ENCODE peak calls at places on chromosomes 5 and 9, in ten cellular contexts. One of them, this sample, is unnamed.

GRCh38 chr9:114428466-114428865 is 40.7 kb upstream of the AKNA start:
- DNase-seq in transverse colon: no peak
- DNase-seq in Panc1: no peak
- DNase-seq in HL-60: no peak
- DNase-seq in upper lobe of left lung: no peak
- DNase-seq in prostate gland: no peak
- DNase-seq in sigmoid colon: peak; percentile 17
- DNase-seq in HepG2: no peak
- DNase-seq in suprapubic skin: no peak
- DNase-seq in GM23338: no peak
- DNase-seq in this sample: no peak

GRCh38 chr9:131834721-131835120 is 94.8 kb upstream of the RAPGEF1 start:
- DNase-seq in transverse colon: no peak
- DNase-seq in Panc1: no peak
- DNase-seq in HL-60: no peak
- DNase-seq in upper lobe of left lung: no peak
- DNase-seq in prostate gland: no peak
- DNase-seq in sigmoid colon: no peak
- DNase-seq in HepG2: no peak
- DNase-seq in suprapubic skin: no peak
- DNase-seq in GM23338: no peak
- DNase-seq in this sample: no peak

GRCh38 chr5:73451218-73452130 is 2.9 kb upstream of the FOXD1 start:
- DNase-seq in transverse colon: peak; percentile 71
- DNase-seq in Panc1: no peak
- DNase-seq in HL-60: no peak
- DNase-seq in upper lobe of left lung: peak; percentile 55
- DNase-seq in prostate gland: peak; percentile 35
- DNase-seq in sigmoid colon: no peak
- DNase-seq in HepG2: no peak
- DNase-seq in suprapubic skin: peak; percentile 72
- DNase-seq in GM23338: peak; percentile 64
- DNase-seq in this sample: no peak

GRCh38 chr5:92911293-92911692 is 669.7 kb downstream of the NR2F1-AS1 start:
- DNase-seq in transverse colon: no peak
- DNase-seq in Panc1: no peak
- DNase-seq in HL-60: no peak
- DNase-seq in upper lobe of left lung: no peak
- DNase-seq in prostate gland: no peak
- DNase-seq in sigmoid colon: no peak
- DNase-seq in HepG2: no peak
- DNase-seq in suprapubic skin: no peak
- DNase-seq in GM23338: peak; percentile 15
- DNase-seq in this sample: no peak

GRCh38 chr5:6365977-6366590 is 12.3 kb downstream of the MED10 start:
- DNase-seq in transverse colon: no peak
- DNase-seq in Panc1: no peak
- DNase-seq in HL-60: no peak
- DNase-seq in upper lobe of left lung: no peak
- DNase-seq in prostate gland: no peak
- DNase-seq in sigmoid colon: no peak
- DNase-seq in HepG2: no peak
- DNase-seq in suprapubic skin: no peak
- DNase-seq in GM23338: no peak
- DNase-seq in this sample: peak; percentile 71

GRCh38 chr9:94859891-94860290 is 133.4 kb downstream of the AOPEP start:
- DNase-seq in transverse colon: no peak
- DNase-seq in Panc1: no peak
- DNase-seq in HL-60: no peak
- DNase-seq in upper lobe of left lung: no peak
- DNase-seq in prostate gland: no peak
- DNase-seq in sigmoid colon: no peak
- DNase-seq in HepG2: no peak
- DNase-seq in suprapubic skin: no peak
- DNase-seq in GM23338: no peak
- DNase-seq in this sample: no peak

GRCh38 chr5:132463808-132464154 is 26.8 kb downstream of the IRF1 start:
- DNase-seq in transverse colon: peak; percentile 30
- DNase-seq in Panc1: no peak
- DNase-seq in HL-60: no peak
- DNase-seq in upper lobe of left lung: no peak
- DNase-seq in prostate gland: no peak
- DNase-seq in sigmoid colon: no peak
- DNase-seq in HepG2: no peak
- DNase-seq in suprapubic skin: no peak
- DNase-seq in GM23338: no peak
- DNase-seq in this sample: no peak

GRCh38 chr9:935348-935965 is 41.0 kb upstream of the DMRT3 start:
- DNase-seq in transverse colon: no peak
- DNase-seq in Panc1: no peak
- DNase-seq in HL-60: no peak
- DNase-seq in upper lobe of left lung: peak; percentile 55
- DNase-seq in prostate gland: no peak
- DNase-seq in sigmoid colon: no peak
- DNase-seq in HepG2: no peak
- DNase-seq in suprapubic skin: no peak
- DNase-seq in GM23338: no peak
- DNase-seq in this sample: no peak

GRCh38 chr5:56264417-56265025 is 31.4 kb upstream of the ANKRD55 start:
- DNase-seq in transverse colon: no peak
- DNase-seq in Panc1: no peak
- DNase-seq in HL-60: no peak
- DNase-seq in upper lobe of left lung: peak; percentile 31
- DNase-seq in prostate gland: peak; percentile 10
- DNase-seq in sigmoid colon: no peak
- DNase-seq in HepG2: peak; percentile 59
- DNase-seq in suprapubic skin: no peak
- DNase-seq in GM23338: peak; percentile 85
- DNase-seq in this sample: no peak

GRCh38 chr5:112776301-112776856 is 38.7 kb downstream of the APC start:
- DNase-seq in transverse colon: no peak
- DNase-seq in Panc1: no peak
- DNase-seq in HL-60: no peak
- DNase-seq in upper lobe of left lung: no peak
- DNase-seq in prostate gland: no peak
- DNase-seq in sigmoid colon: no peak
- DNase-seq in HepG2: no peak
- DNase-seq in suprapubic skin: no peak
- DNase-seq in GM23338: no peak
- DNase-seq in this sample: no peak

GRCh38 chr9:112819635-112820496 is 69.3 kb downstream of the SNX30 start:
- DNase-seq in transverse colon: peak; percentile 22
- DNase-seq in Panc1: peak; percentile 12
- DNase-seq in HL-60: no peak
- DNase-seq in upper lobe of left lung: peak; percentile 48
- DNase-seq in prostate gland: peak; percentile 28
- DNase-seq in sigmoid colon: no peak
- DNase-seq in HepG2: peak; percentile 67
- DNase-seq in suprapubic skin: no peak
- DNase-seq in GM23338: peak; percentile 91
- DNase-seq in this sample: no peak

GRCh38 chr5:179833709-179834070 is 13.0 kb downstream of the SQSTM1 start:
- DNase-seq in transverse colon: no peak
- DNase-seq in Panc1: no peak
- DNase-seq in HL-60: no peak
- DNase-seq in upper lobe of left lung: no peak
- DNase-seq in prostate gland: no peak
- DNase-seq in sigmoid colon: no peak
- DNase-seq in HepG2: no peak
- DNase-seq in suprapubic skin: no peak
- DNase-seq in GM23338: no peak
- DNase-seq in this sample: no peak

GRCh38 chr5:179836225-179837019 is 15.7 kb downstream of the SQSTM1 start:
- DNase-seq in transverse colon: no peak
- DNase-seq in Panc1: no peak
- DNase-seq in HL-60: no peak
- DNase-seq in upper lobe of left lung: no peak
- DNase-seq in prostate gland: no peak
- DNase-seq in sigmoid colon: peak; percentile 77
- DNase-seq in HepG2: no peak
- DNase-seq in suprapubic skin: no peak
- DNase-seq in GM23338: peak; percentile 28
- DNase-seq in this sample: no peak

GRCh38 chr5:179832039-179832745 is 11.5 kb downstream of the SQSTM1 start:
- DNase-seq in transverse colon: no peak
- DNase-seq in Panc1: no peak
- DNase-seq in HL-60: no peak
- DNase-seq in upper lobe of left lung: no peak
- DNase-seq in prostate gland: no peak
- DNase-seq in sigmoid colon: peak; percentile 56
- DNase-seq in HepG2: no peak
- DNase-seq in suprapubic skin: no peak
- DNase-seq in GM23338: no peak
- DNase-seq in this sample: no peak

GRCh38 chr5:179834120-179834519 is 13.4 kb downstream of the SQSTM1 start:
- DNase-seq in transverse colon: no peak
- DNase-seq in Panc1: no peak
- DNase-seq in HL-60: no peak
- DNase-seq in upper lobe of left lung: no peak
- DNase-seq in prostate gland: no peak
- DNase-seq in sigmoid colon: no peak
- DNase-seq in HepG2: no peak
- DNase-seq in suprapubic skin: no peak
- DNase-seq in GM23338: no peak
- DNase-seq in this sample: no peak

GRCh38 chr5:179833056-179833708 is 12.5 kb downstream of the SQSTM1 start:
- DNase-seq in transverse colon: no peak
- DNase-seq in Panc1: no peak
- DNase-seq in HL-60: no peak
- DNase-seq in upper lobe of left lung: no peak
- DNase-seq in prostate gland: no peak
- DNase-seq in sigmoid colon: no peak
- DNase-seq in HepG2: no peak
- DNase-seq in suprapubic skin: no peak
- DNase-seq in GM23338: no peak
- DNase-seq in this sample: no peak
- TF ChIP-seq POLR2AphosphoS5 in transverse colon: no peak
- TF ChIP-seq POLR2AphosphoS5 in Panc1: peak; percentile 48
- TF ChIP-seq POLR2AphosphoS5 in HL-60: no peak
- TF ChIP-seq POLR2AphosphoS5 in upper lobe of left lung: no peak
- TF ChIP-seq POLR2AphosphoS5 in prostate gland: no peak
- TF ChIP-seq POLR2AphosphoS5 in sigmoid colon: no peak
- TF ChIP-seq POLR2AphosphoS5 in HepG2: peak; percentile 24
- TF ChIP-seq POLR2AphosphoS5 in suprapubic skin: no peak
- TF ChIP-seq POLR2AphosphoS5 in GM23338: peak; percentile 22
- TF ChIP-seq POLR2AphosphoS5 in this sample: peak; percentile 24

GRCh38 chr9:127223266-127223665 is 41.3 kb upstream of the GARNL3 start:
- DNase-seq in transverse colon: no peak
- DNase-seq in Panc1: no peak
- DNase-seq in HL-60: no peak
- DNase-seq in upper lobe of left lung: no peak
- DNase-seq in prostate gland: no peak
- DNase-seq in sigmoid colon: no peak
- DNase-seq in HepG2: no peak
- DNase-seq in suprapubic skin: no peak
- DNase-seq in GM23338: no peak
- DNase-seq in this sample: no peak

GRCh38 chr9:127224178-127224882 is 40.2 kb upstream of the GARNL3 start:
- DNase-seq in transverse colon: peak; percentile 94
- DNase-seq in Panc1: no peak
- DNase-seq in HL-60: peak; percentile 67
- DNase-seq in upper lobe of left lung: peak; percentile 90
- DNase-seq in prostate gland: peak; percentile 93
- DNase-seq in sigmoid colon: peak; percentile 97
- DNase-seq in HepG2: peak; percentile 85
- DNase-seq in suprapubic skin: peak; percentile 96
- DNase-seq in GM23338: peak; percentile 98
- DNase-seq in this sample: no peak

GRCh38 chr9:127224883-127225739 is 39.5 kb upstream of the GARNL3 start:
- DNase-seq in transverse colon: peak; percentile 98
- DNase-seq in Panc1: no peak
- DNase-seq in HL-60: peak; percentile 71
- DNase-seq in upper lobe of left lung: peak; percentile 97
- DNase-seq in prostate gland: peak; percentile 97
- DNase-seq in sigmoid colon: peak; percentile 99
- DNase-seq in HepG2: peak; percentile 74
- DNase-seq in suprapubic skin: peak; percentile 99
- DNase-seq in GM23338: peak; percentile 98
- DNase-seq in this sample: no peak

GRCh38 chr9:127222388-127223095 is 42.0 kb upstream of the GARNL3 start:
- DNase-seq in transverse colon: no peak
- DNase-seq in Panc1: no peak
- DNase-seq in HL-60: no peak
- DNase-seq in upper lobe of left lung: no peak
- DNase-seq in prostate gland: no peak
- DNase-seq in sigmoid colon: no peak
- DNase-seq in HepG2: no peak
- DNase-seq in suprapubic skin: no peak
- DNase-seq in GM23338: no peak
- DNase-seq in this sample: no peak

DNA sequence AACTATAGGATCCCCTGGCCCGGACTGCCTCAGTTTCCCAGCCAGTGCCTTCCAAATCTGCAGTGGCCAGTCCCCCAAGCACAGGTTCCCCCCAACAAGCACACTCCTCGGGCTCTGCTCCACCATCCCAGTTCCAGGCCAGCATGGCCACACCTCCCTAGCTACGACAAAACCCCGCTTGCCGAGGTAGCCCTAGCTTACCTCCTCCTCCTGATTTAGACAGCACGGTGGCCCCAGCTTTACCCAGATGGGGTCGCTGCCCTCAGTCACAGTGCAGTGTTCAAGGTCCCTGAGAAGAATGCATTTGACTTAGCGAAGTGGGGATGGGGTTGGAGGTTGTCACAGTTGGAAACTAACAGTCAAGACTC is 40.8 kb upstream of the GARNL3 start:
- DNase-seq in transverse colon: no peak
- DNase-seq in Panc1: no peak
- DNase-seq in HL-60: no peak
- DNase-seq in upper lobe of left lung: peak; percentile 18
- DNase-seq in prostate gland: no peak
- DNase-seq in sigmoid colon: no peak
- DNase-seq in HepG2: no peak
- DNase-seq in suprapubic skin: no peak
- DNase-seq in GM23338: no peak
- DNase-seq in this sample: no peak
- TF ChIP-seq CTCF in transverse colon: no peak
- TF ChIP-seq CTCF in Panc1: peak; percentile 47
- TF ChIP-seq CTCF in HL-60: no peak
- TF ChIP-seq CTCF in upper lobe of left lung: no peak
- TF ChIP-seq CTCF in prostate gland: no peak
- TF ChIP-seq CTCF in sigmoid colon: no peak
- TF ChIP-seq CTCF in HepG2: peak; percentile 59
- TF ChIP-seq CTCF in suprapubic skin: no peak
- TF ChIP-seq CTCF in GM23338: peak; percentile 53
- TF ChIP-seq CTCF in this sample: no peak

GRCh38 chr5:691817-692529 is 1.2 kb downstream of the TPPP start:
- DNase-seq in transverse colon: no peak
- DNase-seq in Panc1: no peak
- DNase-seq in HL-60: no peak
- DNase-seq in upper lobe of left lung: no peak
- DNase-seq in prostate gland: no peak
- DNase-seq in sigmoid colon: no peak
- DNase-seq in HepG2: no peak
- DNase-seq in suprapubic skin: no peak
- DNase-seq in GM23338: peak; percentile 17
- DNase-seq in this sample: peak; percentile 71
- H3K4me3 ChIP-seq in transverse colon: peak overlapping the region; percentile 60
- H3K4me3 ChIP-seq in Panc1: peak overlapping the region; percentile 51
- H3K4me3 ChIP-seq in HL-60: no peak overlapping the region
- H3K4me3 ChIP-seq in upper lobe of left lung: peak overlapping the region; percentile 68
- H3K4me3 ChIP-seq in prostate gland: no peak overlapping the region
- H3K4me3 ChIP-seq in sigmoid colon: peak overlapping the region; percentile 52
- H3K4me3 ChIP-seq in HepG2: no peak overlapping the region
- H3K4me3 ChIP-seq in suprapubic skin: peak overlapping the region; percentile 65
- H3K4me3 ChIP-seq in GM23338: no peak overlapping the region
- H3K4me3 ChIP-seq in this sample: peak overlapping the region; percentile 51

GRCh38 chr9:128554155-128554862 is 1.9 kb downstream of the SPTAN1 start:
- DNase-seq in transverse colon: peak; percentile 49
- DNase-seq in Panc1: no peak
- DNase-seq in HL-60: no peak
- DNase-seq in upper lobe of left lung: peak; percentile 44
- DNase-seq in prostate gland: no peak
- DNase-seq in sigmoid colon: peak; percentile 87
- DNase-seq in HepG2: peak; percentile 85
- DNase-seq in suprapubic skin: peak; percentile 80
- DNase-seq in GM23338: peak; percentile 88
- DNase-seq in this sample: no peak
- TF ChIP-seq POLR2AphosphoS5 in transverse colon: peak; percentile 29
- TF ChIP-seq POLR2AphosphoS5 in Panc1: no peak
- TF ChIP-seq POLR2AphosphoS5 in HL-60: no peak
- TF ChIP-seq POLR2AphosphoS5 in upper lobe of left lung: no peak
- TF ChIP-seq POLR2AphosphoS5 in prostate gland: no peak
- TF ChIP-seq POLR2AphosphoS5 in sigmoid colon: peak; percentile 59
- TF ChIP-seq POLR2AphosphoS5 in HepG2: no peak
- TF ChIP-seq POLR2AphosphoS5 in suprapubic skin: peak; percentile 55
- TF ChIP-seq POLR2AphosphoS5 in GM23338: no peak
- TF ChIP-seq POLR2AphosphoS5 in this sample: no peak